ENCODE peak calls at places on chromosomes 13 and 19, in six cellular contexts. V is amygdala; N is HS-5; S is stimulated activated CD4-positive, alpha-beta T cell treated with anti-CD3 and anti-CD28 coated beads, Interleukin-15, amount 100 ng/mL, for 48 hours; J is GM20000; P is COR-L47. U is an unnamed sample.

GRCh38 chr19:50318438-50318837 is 10.7 kb downstream of the KCNC3 start:
- DNase-seq in V (no peak), N (no peak), S (no peak), J (no peak), P (no peak), U (no peak)

GRCh38 chr13:22938576-22938975 is 242.2 kb upstream of the SGCG start:
- DNase-seq in V (no peak), N (no peak), S (no peak), J (no peak), P (no peak), U (no peak)

GRCh38 chr13:105139380-105140285 is 1395.8 kb downstream of the EFNB2 start:
- DNase-seq in V (peak), N (no peak), S (peak), J (peak), P (peak), U (no peak)

GRCh38 chr13:102846261-102847015 is 606 bp downstream of the ERCC5 start:
- DNase-seq in V (no peak), N (no peak), S (peak), J (peak), P (no peak), U (no peak)

GRCh38 chr13:60679928-60680693 is 283.1 kb downstream of the TDRD3 start:
- DNase-seq in V (no peak), N (no peak), S (no peak), J (no peak), P (no peak), U (no peak)

GRCh38 chr19:372306-372890 is 27.8 kb upstream of the MIER2 start:
- DNase-seq in V (no peak), N (no peak), S (no peak), J (no peak), P (peak), U (no peak)

GRCh38 chr13:32471187-32471922 is 43.4 kb upstream of the N4BP2L1 start:
- DNase-seq in V (no peak), N (no peak), S (no peak), J (no peak), P (no peak), U (no peak)

GRCh38 chr13:106418556-106418955 is 116.9 kb downstream of the EFNB2 start:
- DNase-seq in V (no peak), N (peak), S (no peak), J (no peak), P (no peak), U (no peak)

GRCh38 chr13:94549241-94550029 is 46.5 kb downstream of the TGDS start:
- DNase-seq in V (peak), N (peak), S (peak), J (peak), P (peak), U (peak)

U was measured in tibial nerve.